ENCODE peak calls at places on chromosomes 6 and 20, in eight cellular contexts. One of them, this sample, is unnamed.

GRCh38 chr6:157019115-157019628 is 242.0 kb downstream of the ARID1B start:
- DNase-seq in kidney epithelial cell: no peak
- DNase-seq in RWPE1: no peak
- DNase-seq in upper lobe of right lung: no peak
- DNase-seq in mammary epithelial cell: no peak
- DNase-seq in endothelial cell: no peak
- DNase-seq in neural crest cell: no peak
- DNase-seq in choroid plexus epithelial cell: peak
- DNase-seq in this sample: no peak

GRCh38 chr6:85250586-85251216 is 199.2 kb upstream of the NT5E start:
- DNase-seq in kidney epithelial cell: no peak
- DNase-seq in RWPE1: no peak
- DNase-seq in choroid plexus epithelial cell: peak
- DNase-seq in neural crest cell: no peak
- DNase-seq in mammary epithelial cell: no peak
- DNase-seq in endothelial cell: no peak
- DNase-seq in upper lobe of right lung: no peak
- DNase-seq in this sample: no peak

GRCh38 chr20:24912397-24913075 is 36.5 kb upstream of the CST7 start:
- DNase-seq in RWPE1: no peak
- DNase-seq in neural crest cell: no peak
- DNase-seq in choroid plexus epithelial cell: no peak
- DNase-seq in kidney epithelial cell: no peak
- DNase-seq in mammary epithelial cell: no peak
- DNase-seq in upper lobe of right lung: no peak
- DNase-seq in endothelial cell: no peak
- DNase-seq in this sample: no peak

GRCh38 chr20:45433316-45433715 is 17.4 kb downstream of the PIGT start:
- DNase-seq in upper lobe of right lung: no peak
- DNase-seq in RWPE1: no peak
- DNase-seq in neural crest cell: no peak
- DNase-seq in mammary epithelial cell: peak
- DNase-seq in kidney epithelial cell: no peak
- DNase-seq in endothelial cell: no peak
- DNase-seq in choroid plexus epithelial cell: peak
- DNase-seq in this sample: no peak

GRCh38 chr20:49132995-49133451 is 55.1 kb downstream of the STAU1 start:
- DNase-seq in choroid plexus epithelial cell: peak
- DNase-seq in kidney epithelial cell: peak
- DNase-seq in upper lobe of right lung: no peak
- DNase-seq in neural crest cell: peak
- DNase-seq in RWPE1: peak
- DNase-seq in endothelial cell: peak
- DNase-seq in mammary epithelial cell: peak
- DNase-seq in this sample: no peak

GRCh38 chr6:38688579-38689087 is 14.3 kb downstream of the GLO1 start:
- DNase-seq in mammary epithelial cell: no peak
- DNase-seq in upper lobe of right lung: no peak
- DNase-seq in RWPE1: no peak
- DNase-seq in kidney epithelial cell: no peak
- DNase-seq in endothelial cell: no peak
- DNase-seq in choroid plexus epithelial cell: no peak
- DNase-seq in neural crest cell: no peak
- DNase-seq in this sample: peak

GRCh38 chr6:17816921-17817611 is 110.3 kb upstream of the NUP153 start:
- DNase-seq in RWPE1: no peak
- DNase-seq in kidney epithelial cell: peak
- DNase-seq in upper lobe of right lung: no peak
- DNase-seq in mammary epithelial cell: no peak
- DNase-seq in neural crest cell: no peak
- DNase-seq in endothelial cell: no peak
- DNase-seq in choroid plexus epithelial cell: peak
- DNase-seq in this sample: peak

GRCh38 chr6:19268718-19269117 is 568.5 kb upstream of the ID4 start:
- DNase-seq in kidney epithelial cell: no peak
- DNase-seq in RWPE1: no peak
- DNase-seq in mammary epithelial cell: no peak
- DNase-seq in upper lobe of right lung: no peak
- DNase-seq in endothelial cell: no peak
- DNase-seq in choroid plexus epithelial cell: no peak
- DNase-seq in neural crest cell: no peak
- DNase-seq in this sample: no peak

GRCh38 chr6:158285321-158285960 is 26.8 kb upstream of the TULP4 start:
- DNase-seq in kidney epithelial cell: no peak
- DNase-seq in upper lobe of right lung: no peak
- DNase-seq in RWPE1: no peak
- DNase-seq in neural crest cell: peak
- DNase-seq in mammary epithelial cell: no peak
- DNase-seq in endothelial cell: no peak
- DNase-seq in choroid plexus epithelial cell: peak
- DNase-seq in this sample: peak

GRCh38 chr6:44078795-44079671 is 48.2 kb downstream of the MRPL14 start:
- DNase-seq in neural crest cell: peak
- DNase-seq in endothelial cell: peak
- DNase-seq in kidney epithelial cell: no peak
- DNase-seq in mammary epithelial cell: peak
- DNase-seq in RWPE1: peak
- DNase-seq in upper lobe of right lung: no peak
- DNase-seq in choroid plexus epithelial cell: peak
- DNase-seq in this sample: peak

GRCh38 chr6:39865011-39865888 is 69.0 kb downstream of the MOCS1 start:
- DNase-seq in choroid plexus epithelial cell: peak
- DNase-seq in RWPE1: peak
- DNase-seq in upper lobe of right lung: peak
- DNase-seq in kidney epithelial cell: no peak
- DNase-seq in endothelial cell: peak
- DNase-seq in neural crest cell: peak
- DNase-seq in mammary epithelial cell: peak
- DNase-seq in this sample: peak

GRCh38 chr6:84763397-84764331 is 734 bp downstream of the TBX18 start:
- DNase-seq in choroid plexus epithelial cell: peak
- DNase-seq in kidney epithelial cell: no peak
- DNase-seq in endothelial cell: peak
- DNase-seq in mammary epithelial cell: peak
- DNase-seq in RWPE1: peak
- DNase-seq in neural crest cell: peak
- DNase-seq in upper lobe of right lung: no peak
- DNase-seq in this sample: peak

GRCh38 chr6:22091424-22091948 is 205.3 kb downstream of the PRL start:
- DNase-seq in mammary epithelial cell: no peak
- DNase-seq in choroid plexus epithelial cell: no peak
- DNase-seq in kidney epithelial cell: no peak
- DNase-seq in RWPE1: no peak
- DNase-seq in neural crest cell: no peak
- DNase-seq in upper lobe of right lung: no peak
- DNase-seq in endothelial cell: no peak
- DNase-seq in this sample: no peak

GRCh38 chr6:44203955-44204354 is 12.8 kb upstream of the MYMX start:
- DNase-seq in endothelial cell: no peak
- DNase-seq in kidney epithelial cell: no peak
- DNase-seq in upper lobe of right lung: no peak
- DNase-seq in neural crest cell: no peak
- DNase-seq in choroid plexus epithelial cell: no peak
- DNase-seq in mammary epithelial cell: no peak
- DNase-seq in RWPE1: no peak
- DNase-seq in this sample: no peak

GRCh38 chr6:34350100-34350936 is 42.2 kb downstream of the NUDT3 start:
- DNase-seq in upper lobe of right lung: no peak
- DNase-seq in kidney epithelial cell: no peak
- DNase-seq in endothelial cell: no peak
- DNase-seq in choroid plexus epithelial cell: peak
- DNase-seq in neural crest cell: no peak
- DNase-seq in RWPE1: no peak
- DNase-seq in mammary epithelial cell: no peak
- DNase-seq in this sample: peak

GRCh38 chr6:26025047-26025893 is 62.0 kb upstream of the HFE start:
- DNase-seq in upper lobe of right lung: no peak
- DNase-seq in choroid plexus epithelial cell: peak
- DNase-seq in RWPE1: no peak
- DNase-seq in mammary epithelial cell: peak
- DNase-seq in neural crest cell: no peak
- DNase-seq in endothelial cell: no peak
- DNase-seq in kidney epithelial cell: no peak
- DNase-seq in this sample: no peak

GRCh38 chr6:85126448-85127178 is 323.3 kb upstream of the NT5E start:
- DNase-seq in mammary epithelial cell: peak
- DNase-seq in upper lobe of right lung: no peak
- DNase-seq in choroid plexus epithelial cell: peak
- DNase-seq in endothelial cell: peak
- DNase-seq in RWPE1: peak
- DNase-seq in kidney epithelial cell: peak
- DNase-seq in neural crest cell: peak
- DNase-seq in this sample: peak

GRCh38 chr20:26169506-26169905 is 472.9 kb upstream of the ZNF337 start:
- DNase-seq in kidney epithelial cell: no peak
- DNase-seq in RWPE1: no peak
- DNase-seq in choroid plexus epithelial cell: peak
- DNase-seq in neural crest cell: no peak
- DNase-seq in upper lobe of right lung: no peak
- DNase-seq in mammary epithelial cell: no peak
- DNase-seq in endothelial cell: no peak
- DNase-seq in this sample: no peak

GRCh38 chr6:136720045-136720760 is 72.1 kb downstream of the MAP3K5 start:
- DNase-seq in mammary epithelial cell: no peak
- DNase-seq in kidney epithelial cell: no peak
- DNase-seq in choroid plexus epithelial cell: no peak
- DNase-seq in RWPE1: no peak
- DNase-seq in endothelial cell: no peak
- DNase-seq in upper lobe of right lung: no peak
- DNase-seq in neural crest cell: no peak
- DNase-seq in this sample: no peak

GRCh38 chr20:55386686-55387085 is 618.6 kb downstream of the CBLN4 start:
- DNase-seq in upper lobe of right lung: no peak
- DNase-seq in choroid plexus epithelial cell: no peak
- DNase-seq in endothelial cell: no peak
- DNase-seq in neural crest cell: no peak
- DNase-seq in mammary epithelial cell: peak
- DNase-seq in RWPE1: peak
- DNase-seq in kidney epithelial cell: peak
- DNase-seq in this sample: no peak

GRCh38 chr6:141460743-141461484 is 671.8 kb upstream of the GJE1 start:
- DNase-seq in RWPE1: no peak
- DNase-seq in upper lobe of right lung: no peak
- DNase-seq in endothelial cell: no peak
- DNase-seq in kidney epithelial cell: no peak
- DNase-seq in choroid plexus epithelial cell: no peak
- DNase-seq in mammary epithelial cell: no peak
- DNase-seq in neural crest cell: no peak
- DNase-seq in this sample: no peak
- TF ChIP-seq CTCF in RWPE1: no peak
- TF ChIP-seq CTCF in upper lobe of right lung: no peak
- TF ChIP-seq CTCF in endothelial cell: no peak
- TF ChIP-seq CTCF in kidney epithelial cell: no peak
- TF ChIP-seq CTCF in choroid plexus epithelial cell: no peak
- TF ChIP-seq CTCF in mammary epithelial cell: no peak
- TF ChIP-seq CTCF in neural crest cell: no peak
- TF ChIP-seq CTCF in this sample: no peak

GRCh38 chr20:50594591-50595432 is 84.6 kb downstream of the PTPN1 start:
- DNase-seq in kidney epithelial cell: no peak
- DNase-seq in endothelial cell: no peak
- DNase-seq in mammary epithelial cell: no peak
- DNase-seq in choroid plexus epithelial cell: peak
- DNase-seq in upper lobe of right lung: no peak
- DNase-seq in neural crest cell: no peak
- DNase-seq in RWPE1: no peak
- DNase-seq in this sample: no peak
- TF ChIP-seq CTCF in kidney epithelial cell: no peak
- TF ChIP-seq CTCF in endothelial cell: no peak
- TF ChIP-seq CTCF in mammary epithelial cell: no peak
- TF ChIP-seq CTCF in choroid plexus epithelial cell: peak
- TF ChIP-seq CTCF in upper lobe of right lung: no peak
- TF ChIP-seq CTCF in neural crest cell: no peak
- TF ChIP-seq CTCF in RWPE1: no peak
- TF ChIP-seq CTCF in this sample: no peak

DNA sequence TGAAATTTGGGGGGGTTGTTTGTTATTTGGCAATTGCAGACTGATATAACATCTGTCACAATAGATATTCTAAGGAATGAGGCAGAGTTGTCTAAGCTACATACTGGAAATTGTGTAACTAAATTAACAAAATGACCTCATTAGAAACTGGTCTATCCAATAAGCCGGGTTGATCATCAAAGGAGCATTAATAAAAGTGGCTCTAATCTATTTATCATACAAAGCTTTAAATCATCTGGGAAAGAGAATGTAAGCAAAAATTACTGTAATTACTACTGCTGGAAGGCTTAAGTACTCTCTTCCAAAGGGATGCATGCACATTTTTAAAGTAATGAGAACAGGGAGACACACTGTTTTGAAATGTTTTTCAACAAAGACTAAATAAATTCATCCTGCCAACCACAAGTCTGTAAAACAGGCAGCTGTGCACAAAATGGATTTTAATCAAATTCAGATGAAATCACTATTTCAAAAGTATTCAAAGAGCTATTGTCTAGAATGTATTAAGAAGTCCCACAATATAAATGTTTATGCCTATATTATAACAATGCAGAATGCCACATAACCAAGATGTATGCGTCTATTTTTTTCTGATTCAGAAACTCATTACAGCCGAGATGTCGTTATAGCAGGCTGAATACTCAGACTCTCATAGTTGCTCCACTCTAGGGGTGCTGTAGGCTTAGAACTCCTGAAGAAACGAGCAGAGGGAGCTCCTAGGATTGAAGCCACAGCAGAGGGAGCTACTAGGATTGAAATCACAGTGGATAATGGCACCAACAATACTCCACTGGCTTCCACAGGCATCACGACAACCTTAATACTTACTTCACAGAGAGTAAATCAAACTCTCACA is 209.2 kb downstream of the KIF16B start:
- DNase-seq in kidney epithelial cell: no peak
- DNase-seq in endothelial cell: no peak
- DNase-seq in neural crest cell: no peak
- DNase-seq in upper lobe of right lung: no peak
- DNase-seq in mammary epithelial cell: no peak
- DNase-seq in RWPE1: no peak
- DNase-seq in choroid plexus epithelial cell: no peak
- DNase-seq in this sample: no peak
- TF ChIP-seq CTCF in kidney epithelial cell: no peak
- TF ChIP-seq CTCF in endothelial cell: no peak
- TF ChIP-seq CTCF in neural crest cell: no peak
- TF ChIP-seq CTCF in upper lobe of right lung: no peak
- TF ChIP-seq CTCF in mammary epithelial cell: no peak
- TF ChIP-seq CTCF in RWPE1: no peak
- TF ChIP-seq CTCF in choroid plexus epithelial cell: no peak
- TF ChIP-seq CTCF in this sample: no peak

DNA sequence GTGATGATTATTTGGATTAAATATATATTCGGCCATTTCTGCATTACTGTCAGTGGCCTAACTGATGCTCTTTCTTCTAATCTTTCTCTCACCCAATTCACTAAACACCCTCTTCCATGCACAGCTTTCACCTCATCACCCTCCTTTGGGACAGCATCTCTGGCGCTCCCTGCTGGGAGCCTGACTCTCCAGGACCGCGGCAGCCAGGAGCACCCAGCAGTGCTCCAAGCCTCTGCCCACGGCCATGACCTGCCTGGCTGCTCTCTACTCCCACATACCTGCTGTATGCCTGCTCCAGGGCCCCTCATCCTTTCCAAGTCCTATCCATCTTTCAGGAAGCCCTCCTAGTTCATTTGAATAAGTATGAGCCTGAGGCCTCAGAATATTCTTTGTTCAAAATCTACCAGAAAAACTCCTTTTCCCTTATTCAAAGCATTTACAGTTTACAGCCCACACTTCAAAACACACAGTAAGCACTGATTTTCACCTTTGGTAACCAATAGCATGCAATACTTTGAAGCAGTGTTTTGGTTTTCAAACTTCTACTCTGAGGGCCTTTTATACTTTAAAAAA is 15.2 kb downstream of the CTCFL start:
- DNase-seq in upper lobe of right lung: no peak
- DNase-seq in endothelial cell: peak
- DNase-seq in RWPE1: peak
- DNase-seq in neural crest cell: no peak
- DNase-seq in choroid plexus epithelial cell: peak
- DNase-seq in mammary epithelial cell: peak
- DNase-seq in kidney epithelial cell: no peak
- DNase-seq in this sample: no peak
- TF ChIP-seq CTCF in upper lobe of right lung: peak
- TF ChIP-seq CTCF in endothelial cell: peak
- TF ChIP-seq CTCF in RWPE1: peak
- TF ChIP-seq CTCF in neural crest cell: peak
- TF ChIP-seq CTCF in choroid plexus epithelial cell: peak
- TF ChIP-seq CTCF in mammary epithelial cell: peak
- TF ChIP-seq CTCF in kidney epithelial cell: peak
- TF ChIP-seq CTCF in this sample: no peak

This sample was measured in glutamatergic neuron.